ENCODE peak calls at places on chromosomes 4 and X, in six cellular contexts. One of them, this sample, is unnamed.

GRCh38 chrX:109707322-109707721 is 25.7 kb downstream of the ACSL4 start:
- DNase-seq in astrocyte: no peak
- DNase-seq in MM.1S: no peak
- DNase-seq in GM23338: no peak
- DNase-seq in IMR-90: no peak
- DNase-seq in neural progenitor cell: no peak
- DNase-seq in this sample: no peak

GRCh38 chr4:95985051-95985450 is 145.2 kb downstream of the PDHA2 start:
- DNase-seq in astrocyte: no peak
- DNase-seq in MM.1S: peak; percentile 86
- DNase-seq in GM23338: no peak
- DNase-seq in IMR-90: no peak
- DNase-seq in neural progenitor cell: no peak
- DNase-seq in this sample: no peak

GRCh38 chr4:6688879-6689505 is 4.7 kb upstream of the S100P start:
- DNase-seq in astrocyte: peak; percentile 94
- DNase-seq in MM.1S: peak; percentile 21
- DNase-seq in GM23338: peak; percentile 72
- DNase-seq in IMR-90: peak; percentile 94
- DNase-seq in neural progenitor cell: peak; percentile 31
- DNase-seq in this sample: peak; percentile 93

GRCh38 chr4:139986621-139987510 is 167.1 kb downstream of the MAML3 start:
- DNase-seq in astrocyte: peak; percentile 74
- DNase-seq in MM.1S: no peak
- DNase-seq in GM23338: no peak
- DNase-seq in IMR-90: peak; percentile 28
- DNase-seq in neural progenitor cell: no peak
- DNase-seq in this sample: no peak

GRCh38 chr4:85734446-85734845 is 259.5 kb downstream of the ARHGAP24 start:
- DNase-seq in astrocyte: peak; percentile 25
- DNase-seq in MM.1S: no peak
- DNase-seq in GM23338: no peak
- DNase-seq in IMR-90: no peak
- DNase-seq in neural progenitor cell: no peak
- DNase-seq in this sample: peak; percentile 19

GRCh38 chrX:46788902-46789301 is 30.0 kb upstream of the SLC9A7 start:
- DNase-seq in astrocyte: peak; percentile 81
- DNase-seq in MM.1S: no peak
- DNase-seq in GM23338: peak; percentile 11
- DNase-seq in IMR-90: peak; percentile 65
- DNase-seq in neural progenitor cell: peak; percentile 59
- DNase-seq in this sample: no peak

GRCh38 chr4:43983610-43984009 is 465.0 kb downstream of the KCTD8 start:
- DNase-seq in astrocyte: no peak
- DNase-seq in MM.1S: no peak
- DNase-seq in GM23338: no peak
- DNase-seq in IMR-90: no peak
- DNase-seq in neural progenitor cell: no peak
- DNase-seq in this sample: no peak

GRCh38 chrX:3939967-3940610 is 226.6 kb upstream of the PRKX start:
- DNase-seq in astrocyte: no peak
- DNase-seq in MM.1S: peak; percentile 14
- DNase-seq in GM23338: peak; percentile 51
- DNase-seq in IMR-90: peak; percentile 20
- DNase-seq in neural progenitor cell: peak; percentile 41
- DNase-seq in this sample: peak; percentile 21

GRCh38 chr4:4333265-4333706 is 43.2 kb downstream of the ZBTB49 start:
- DNase-seq in astrocyte: peak; percentile 87
- DNase-seq in MM.1S: no peak
- DNase-seq in GM23338: no peak
- DNase-seq in IMR-90: peak; percentile 84
- DNase-seq in neural progenitor cell: no peak
- DNase-seq in this sample: peak; percentile 41

GRCh38 chr4:138555584-138555983 is 313.4 kb upstream of the SLC7A11 start:
- DNase-seq in astrocyte: no peak
- DNase-seq in MM.1S: no peak
- DNase-seq in GM23338: peak; percentile 68
- DNase-seq in IMR-90: no peak
- DNase-seq in neural progenitor cell: peak; percentile 72
- DNase-seq in this sample: no peak

GRCh38 chr4:90127223-90127705 is at the start of gene CCSER1:
- DNase-seq in astrocyte: peak; percentile 71
- DNase-seq in MM.1S: peak; percentile 88
- DNase-seq in GM23338: peak; percentile 64
- DNase-seq in IMR-90: peak; percentile 1
- DNase-seq in neural progenitor cell: peak; percentile 71
- DNase-seq in this sample: peak; percentile 71
- H3K4me3 ChIP-seq in astrocyte: peak within 1 kb of the TSS; percentile 64
- H3K4me3 ChIP-seq in MM.1S: peak within 1 kb of the TSS; percentile 77
- H3K4me3 ChIP-seq in GM23338: peak within 1 kb of the TSS; percentile 88
- H3K4me3 ChIP-seq in IMR-90: peak within 1 kb of the TSS; percentile 24
- H3K4me3 ChIP-seq in neural progenitor cell: peak within 1 kb of the TSS; percentile 62
- H3K4me3 ChIP-seq in this sample: peak within 1 kb of the TSS; percentile 63

GRCh38 chr4:68319040-68319439 is 30.9 kb downstream of the YTHDC1 start:
- DNase-seq in astrocyte: no peak
- DNase-seq in MM.1S: no peak
- DNase-seq in GM23338: no peak
- DNase-seq in IMR-90: no peak
- DNase-seq in neural progenitor cell: no peak
- DNase-seq in this sample: no peak

GRCh38 chr4:68326146-68326545 is 23.7 kb downstream of the YTHDC1 start:
- DNase-seq in astrocyte: no peak
- DNase-seq in MM.1S: no peak
- DNase-seq in GM23338: no peak
- DNase-seq in IMR-90: no peak
- DNase-seq in neural progenitor cell: no peak
- DNase-seq in this sample: no peak

GRCh38 chr4:68324509-68325262 is 25.2 kb downstream of the YTHDC1 start:
- DNase-seq in astrocyte: no peak
- DNase-seq in MM.1S: no peak
- DNase-seq in GM23338: no peak
- DNase-seq in IMR-90: no peak
- DNase-seq in neural progenitor cell: no peak
- DNase-seq in this sample: no peak
- H3K36me3 ChIP-seq in astrocyte: peaks cover 42% of the 10 kb centered on the region
- H3K36me3 ChIP-seq in MM.1S: peaks cover 25% of the 10 kb centered on the region
- H3K36me3 ChIP-seq in GM23338: peaks cover 49% of the 10 kb centered on the region
- H3K36me3 ChIP-seq in IMR-90: peaks cover 23% of the 10 kb centered on the region
- H3K36me3 ChIP-seq in neural progenitor cell: peaks cover 37% of the 10 kb centered on the region
- H3K36me3 ChIP-seq in this sample: peaks cover 54% of the 10 kb centered on the region

GRCh38 chr4:40238008-40238699 is 41.3 kb downstream of the RHOH start:
- DNase-seq in astrocyte: no peak
- DNase-seq in MM.1S: no peak
- DNase-seq in GM23338: no peak
- DNase-seq in IMR-90: no peak
- DNase-seq in neural progenitor cell: no peak
- DNase-seq in this sample: no peak

GRCh38 chr4:40241936-40242590 is 45.2 kb downstream of the RHOH start:
- DNase-seq in astrocyte: peak; percentile 14
- DNase-seq in MM.1S: no peak
- DNase-seq in GM23338: no peak
- DNase-seq in IMR-90: no peak
- DNase-seq in neural progenitor cell: no peak
- DNase-seq in this sample: no peak

GRCh38 chr4:40238700-40239548 is 42.1 kb downstream of the RHOH start:
- DNase-seq in astrocyte: no peak
- DNase-seq in MM.1S: no peak
- DNase-seq in GM23338: peak; percentile 56
- DNase-seq in IMR-90: no peak
- DNase-seq in neural progenitor cell: no peak
- DNase-seq in this sample: no peak

GRCh38 chr4:40241026-40241425 is 44.2 kb downstream of the RHOH start:
- DNase-seq in astrocyte: no peak
- DNase-seq in MM.1S: no peak
- DNase-seq in GM23338: no peak
- DNase-seq in IMR-90: no peak
- DNase-seq in neural progenitor cell: no peak
- DNase-seq in this sample: no peak

DNA sequence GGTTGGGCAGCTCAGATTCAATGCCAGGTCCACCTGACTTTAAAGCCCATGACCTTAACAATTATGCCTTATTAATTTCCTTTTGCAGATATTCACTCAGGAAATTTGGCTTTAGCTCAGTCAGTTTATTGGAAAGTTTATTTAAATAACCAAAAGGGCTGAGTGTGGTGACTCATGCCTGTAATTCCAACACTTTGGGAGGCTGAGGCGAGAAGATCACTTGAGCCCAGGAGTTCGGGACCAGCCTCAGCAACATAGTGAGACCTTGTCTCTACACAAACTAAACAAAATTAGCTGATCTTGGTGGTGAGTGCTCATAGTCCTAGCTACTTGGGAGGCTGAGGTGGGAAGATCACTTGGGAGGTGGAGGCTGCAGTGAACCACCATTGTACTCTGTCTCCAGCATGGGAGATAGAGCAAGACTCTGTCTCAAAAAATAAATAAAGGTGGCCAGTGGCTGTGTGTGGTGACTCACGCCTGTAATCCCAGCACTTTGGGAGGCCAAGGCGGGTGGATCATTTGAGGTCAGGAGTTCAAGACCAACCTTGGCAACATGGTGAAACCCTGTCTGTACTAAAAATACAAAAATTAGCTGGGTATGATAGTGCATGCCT is 43.3 kb downstream of the RHOH start:
- DNase-seq in astrocyte: no peak
- DNase-seq in MM.1S: no peak
- DNase-seq in GM23338: no peak
- DNase-seq in IMR-90: peak; percentile 11
- DNase-seq in neural progenitor cell: no peak
- DNase-seq in this sample: no peak
- H4K20me1 ChIP-seq in astrocyte: no peaks in the 10 kb centered on the region
- H4K20me1 ChIP-seq in MM.1S: peaks cover 80% of the 10 kb centered on the region
- H4K20me1 ChIP-seq in GM23338: no peaks in the 10 kb centered on the region
- H4K20me1 ChIP-seq in IMR-90: no peaks in the 10 kb centered on the region
- H4K20me1 ChIP-seq in neural progenitor cell: no peaks in the 10 kb centered on the region
- H4K20me1 ChIP-seq in this sample: no peaks in the 10 kb centered on the region

DNA sequence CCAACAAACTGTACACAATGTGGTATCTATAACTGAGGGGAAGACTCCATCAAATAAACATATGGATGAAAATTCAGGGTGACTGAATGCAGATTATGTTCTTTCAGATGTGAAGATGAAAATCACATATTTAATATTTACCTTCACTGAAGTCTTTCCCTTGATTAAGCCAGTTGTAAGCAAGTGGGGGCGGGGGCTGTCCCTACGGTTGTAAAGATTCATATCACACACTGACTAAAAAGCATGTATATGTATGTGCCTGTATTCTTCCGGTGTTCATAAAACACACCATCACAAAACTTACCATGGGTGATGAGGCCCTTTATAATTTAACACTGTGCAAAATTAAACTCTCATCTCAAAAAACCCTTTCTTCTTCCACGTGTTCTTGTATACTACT is 1.3 kb downstream of the TAB3 start:
- DNase-seq in astrocyte: no peak
- DNase-seq in MM.1S: no peak
- DNase-seq in GM23338: no peak
- DNase-seq in IMR-90: no peak
- DNase-seq in neural progenitor cell: no peak
- DNase-seq in this sample: no peak
- H3K4me3 ChIP-seq in astrocyte: peak overlapping the region; percentile 69
- H3K4me3 ChIP-seq in MM.1S: peak overlapping the region; percentile 80
- H3K4me3 ChIP-seq in GM23338: peak overlapping the region; percentile 71
- H3K4me3 ChIP-seq in IMR-90: no peak overlapping the region
- H3K4me3 ChIP-seq in neural progenitor cell: peak overlapping the region; percentile 77
- H3K4me3 ChIP-seq in this sample: peak overlapping the region; percentile 52

GRCh38 chr4:1986578-1987210 is 22.1 kb downstream of the NELFA start:
- DNase-seq in astrocyte: no peak
- DNase-seq in MM.1S: peak; percentile 3
- DNase-seq in GM23338: no peak
- DNase-seq in IMR-90: no peak
- DNase-seq in neural progenitor cell: no peak
- DNase-seq in this sample: no peak
- H3K36me3 ChIP-seq in astrocyte: peaks cover 15% of the 10 kb centered on the region
- H3K36me3 ChIP-seq in MM.1S: peaks cover 6% of the 10 kb centered on the region
- H3K36me3 ChIP-seq in GM23338: no peaks in the 10 kb centered on the region
- H3K36me3 ChIP-seq in IMR-90: peaks cover 70% of the 10 kb centered on the region
- H3K36me3 ChIP-seq in neural progenitor cell: peaks cover 3% of the 10 kb centered on the region
- H3K36me3 ChIP-seq in this sample: peaks cover 6% of the 10 kb centered on the region

GRCh38 chrX:953879-954482 is 258.5 kb downstream of the CRLF2 start:
- DNase-seq in astrocyte: no peak
- DNase-seq in MM.1S: no peak
- DNase-seq in GM23338: no peak
- DNase-seq in IMR-90: no peak
- DNase-seq in neural progenitor cell: no peak
- DNase-seq in this sample: no peak

GRCh38 chrX:952816-953215 is 259.6 kb downstream of the CRLF2 start:
- DNase-seq in astrocyte: no peak
- DNase-seq in MM.1S: no peak
- DNase-seq in GM23338: no peak
- DNase-seq in IMR-90: no peak
- DNase-seq in neural progenitor cell: no peak
- DNase-seq in this sample: no peak
- H4K20me1 ChIP-seq in astrocyte: no peaks in the 10 kb centered on the region
- H4K20me1 ChIP-seq in MM.1S: no peaks in the 10 kb centered on the region
- H4K20me1 ChIP-seq in GM23338: no peaks in the 10 kb centered on the region
- H4K20me1 ChIP-seq in IMR-90: no peaks in the 10 kb centered on the region
- H4K20me1 ChIP-seq in neural progenitor cell: no peaks in the 10 kb centered on the region
- H4K20me1 ChIP-seq in this sample: no peaks in the 10 kb centered on the region

GRCh38 chrX:72018277-72019112 is 107.8 kb downstream of the NHSL2 start:
- DNase-seq in astrocyte: peak; percentile 80
- DNase-seq in MM.1S: peak; percentile 73
- DNase-seq in GM23338: peak; percentile 80
- DNase-seq in IMR-90: peak; percentile 90
- DNase-seq in neural progenitor cell: peak; percentile 89
- DNase-seq in this sample: peak; percentile 77
- H3K4me3 ChIP-seq in astrocyte: peak overlapping the region; percentile 28
- H3K4me3 ChIP-seq in MM.1S: peak overlapping the region; percentile 19
- H3K4me3 ChIP-seq in GM23338: peak overlapping the region; percentile 41
- H3K4me3 ChIP-seq in IMR-90: no peak overlapping the region
- H3K4me3 ChIP-seq in neural progenitor cell: peak overlapping the region; percentile 10
- H3K4me3 ChIP-seq in this sample: peak overlapping the region; percentile 16

GRCh38 chr4:67928547-67928946 is 34.7 kb downstream of the TMPRSS11A start:
- DNase-seq in astrocyte: peak; percentile 41
- DNase-seq in MM.1S: no peak
- DNase-seq in GM23338: no peak
- DNase-seq in IMR-90: no peak
- DNase-seq in neural progenitor cell: peak; percentile 16
- DNase-seq in this sample: peak; percentile 74
- H3K36me3 ChIP-seq in astrocyte: no peaks in the 10 kb centered on the region
- H3K36me3 ChIP-seq in MM.1S: no peaks in the 10 kb centered on the region
- H3K36me3 ChIP-seq in GM23338: no peaks in the 10 kb centered on the region
- H3K36me3 ChIP-seq in IMR-90: no peaks in the 10 kb centered on the region
- H3K36me3 ChIP-seq in neural progenitor cell: no peaks in the 10 kb centered on the region
- H3K36me3 ChIP-seq in this sample: no peaks in the 10 kb centered on the region

DNA sequence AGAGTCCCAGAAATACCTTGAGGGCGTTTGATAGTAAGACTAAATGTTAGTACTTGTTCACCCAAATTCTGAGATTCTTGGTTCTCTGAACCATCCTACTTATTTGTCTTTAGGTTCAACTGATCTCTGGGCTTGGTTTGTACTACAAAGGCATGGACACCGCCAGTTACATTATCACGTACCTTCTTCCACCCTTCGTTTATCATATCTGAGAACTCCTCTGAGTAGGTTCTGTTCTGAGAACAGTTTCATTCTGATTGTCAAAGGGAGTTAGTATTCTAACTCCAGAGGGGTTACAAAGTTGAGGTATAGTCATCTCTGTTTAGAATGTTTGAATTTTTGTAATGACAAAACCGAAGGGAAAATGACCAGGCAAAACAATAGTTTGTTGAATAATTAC is 19.3 kb downstream of the ZFX start:
- DNase-seq in astrocyte: no peak
- DNase-seq in MM.1S: no peak
- DNase-seq in GM23338: no peak
- DNase-seq in IMR-90: no peak
- DNase-seq in neural progenitor cell: no peak
- DNase-seq in this sample: no peak
- H4K20me1 ChIP-seq in astrocyte: peaks cover 86% of the 10 kb centered on the region
- H4K20me1 ChIP-seq in MM.1S: peaks cover 9% of the 10 kb centered on the region
- H4K20me1 ChIP-seq in GM23338: peaks cover 3% of the 10 kb centered on the region
- H4K20me1 ChIP-seq in IMR-90: peaks cover 85% of the 10 kb centered on the region
- H4K20me1 ChIP-seq in neural progenitor cell: peaks cover 61% of the 10 kb centered on the region
- H4K20me1 ChIP-seq in this sample: peaks cover 8% of the 10 kb centered on the region